ENCODE peak calls at places on chromosome 2, in four cellular contexts. O is hepatocyte; W is CD8-positive, alpha-beta T cell; Z is pancreas. Y is an unnamed sample.

GRCh38 chr2:133489641-133490411 is 78.4 kb downstream of the NCKAP5 start:
- DNase-seq in O (no peak), Z (no peak), W (no peak), Y (no peak)

GRCh38 chr2:96261328-96262003 is 4.3 kb downstream of the TMEM127 start:
- DNase-seq in O (peak; percentile 59), Z (no peak), W (no peak), Y (no peak)

GRCh38 chr2:71611247-71611646 is 157.9 kb downstream of the DYSF start:
- DNase-seq in O (no peak), W (no peak), Z (peak; percentile 1), Y (no peak)

GRCh38 chr2:188326669-188327301 is 35.1 kb downstream of the GULP1 start:
- DNase-seq in Z (peak; percentile 55), O (peak; percentile 73), W (no peak), Y (no peak)

GRCh38 chr2:113012436-113013335 is 7.4 kb downstream of the IL36A start:
- DNase-seq in O (peak; percentile 23), Z (no peak), W (no peak), Y (no peak)

GRCh38 chr2:218263817-218264611 is 3.2 kb downstream of the GPBAR1 start:
- DNase-seq in O (peak; percentile 42), W (no peak), Z (no peak), Y (no peak)

GRCh38 chr2:200308421-200309295 is 2.2 kb downstream of the SPATS2L start:
- DNase-seq in W (no peak), Z (no peak), O (peak; percentile 33), Y (no peak)

GRCh38 chr2:132517386-132517785 is 100.8 kb downstream of the GPR39 start:
- DNase-seq in O (no peak), W (no peak), Z (no peak), Y (no peak)

GRCh38 chr2:100880730-100881129 is 60.8 kb downstream of the NPAS2 start:
- DNase-seq in Z (no peak), W (no peak), O (no peak), Y (no peak)

GRCh38 chr2:54671875-54672586 is 51.4 kb upstream of the EML6 start:
- DNase-seq in O (no peak), Z (no peak), W (no peak), Y (no peak)

GRCh38 chr2:2801458-2801857 is 470.4 kb upstream of the MYT1L start:
- DNase-seq in O (no peak), Z (no peak), W (no peak), Y (no peak)

GRCh38 chr2:12287220-12287751 is 429.4 kb upstream of the TRIB2 start:
- DNase-seq in Z (no peak), W (no peak), O (no peak), Y (no peak)

GRCh38 chr2:238136820-238137537 is 1.5 kb upstream of the KLHL30 start:
- DNase-seq in O (no peak), W (no peak), Z (no peak), Y (no peak)

GRCh38 chr2:131724019-131724418 is 196.3 kb downstream of the CCDC74A start:
- DNase-seq in O (no peak), Z (no peak), W (no peak), Y (no peak)

GRCh38 chr2:132670961-132671781 is 1.2 kb upstream of the LYPD1 start:
- DNase-seq in W (no peak), Z (no peak), O (peak; percentile 37), Y (no peak)

GRCh38 chr2:149885468-149885867 is 297.9 kb upstream of the MMADHC start:
- DNase-seq in Z (no peak), O (no peak), W (no peak), Y (no peak)

DNA sequence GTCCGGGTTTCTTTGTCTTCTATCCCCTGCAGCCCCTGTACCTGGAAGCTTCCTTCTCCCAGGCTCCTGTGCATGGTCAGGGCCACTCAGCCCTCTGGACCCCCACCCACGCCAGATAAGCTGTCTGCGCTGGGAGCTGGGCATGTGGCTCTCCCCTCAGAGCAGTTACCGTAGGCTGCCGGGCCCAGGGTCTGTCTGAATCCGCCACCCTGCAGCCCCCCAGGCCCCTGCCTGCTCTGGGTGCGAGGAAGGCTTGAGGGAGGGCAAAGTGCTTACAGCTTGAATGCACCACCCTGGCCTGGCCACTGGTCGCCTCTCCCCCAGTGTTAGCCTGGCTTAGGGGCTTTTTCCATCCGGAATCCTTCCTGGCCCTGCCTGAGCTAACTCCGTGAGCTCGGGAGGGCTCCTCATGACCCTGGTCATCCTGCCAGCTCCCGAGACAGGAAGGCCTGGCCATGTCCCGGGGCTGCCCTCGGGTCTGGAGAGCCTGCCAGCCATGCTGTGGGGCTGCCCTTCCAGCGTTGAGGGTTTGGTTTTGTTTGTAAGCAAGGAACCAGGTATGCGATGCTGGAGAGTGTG is 50.7 kb downstream of the ODC1 start:
- DNase-seq in W (no peak), Z (no peak), O (no peak), Y (no peak)
- H3K27ac ChIP-seq in W (no peak overlapping the region), Z (no peak overlapping the region), O (no peak overlapping the region), Y (no peak overlapping the region)

GRCh38 chr2:50492452-50492851 is 539.5 kb downstream of the NRXN1 start:
- DNase-seq in O (peak; percentile 78), Z (peak; percentile 25), W (no peak), Y (peak; percentile 51)
- H3K4me3 ChIP-seq in O (no peak overlapping the region), Z (peak overlapping the region; percentile 28), W (no peak overlapping the region), Y (no peak overlapping the region)

DNA sequence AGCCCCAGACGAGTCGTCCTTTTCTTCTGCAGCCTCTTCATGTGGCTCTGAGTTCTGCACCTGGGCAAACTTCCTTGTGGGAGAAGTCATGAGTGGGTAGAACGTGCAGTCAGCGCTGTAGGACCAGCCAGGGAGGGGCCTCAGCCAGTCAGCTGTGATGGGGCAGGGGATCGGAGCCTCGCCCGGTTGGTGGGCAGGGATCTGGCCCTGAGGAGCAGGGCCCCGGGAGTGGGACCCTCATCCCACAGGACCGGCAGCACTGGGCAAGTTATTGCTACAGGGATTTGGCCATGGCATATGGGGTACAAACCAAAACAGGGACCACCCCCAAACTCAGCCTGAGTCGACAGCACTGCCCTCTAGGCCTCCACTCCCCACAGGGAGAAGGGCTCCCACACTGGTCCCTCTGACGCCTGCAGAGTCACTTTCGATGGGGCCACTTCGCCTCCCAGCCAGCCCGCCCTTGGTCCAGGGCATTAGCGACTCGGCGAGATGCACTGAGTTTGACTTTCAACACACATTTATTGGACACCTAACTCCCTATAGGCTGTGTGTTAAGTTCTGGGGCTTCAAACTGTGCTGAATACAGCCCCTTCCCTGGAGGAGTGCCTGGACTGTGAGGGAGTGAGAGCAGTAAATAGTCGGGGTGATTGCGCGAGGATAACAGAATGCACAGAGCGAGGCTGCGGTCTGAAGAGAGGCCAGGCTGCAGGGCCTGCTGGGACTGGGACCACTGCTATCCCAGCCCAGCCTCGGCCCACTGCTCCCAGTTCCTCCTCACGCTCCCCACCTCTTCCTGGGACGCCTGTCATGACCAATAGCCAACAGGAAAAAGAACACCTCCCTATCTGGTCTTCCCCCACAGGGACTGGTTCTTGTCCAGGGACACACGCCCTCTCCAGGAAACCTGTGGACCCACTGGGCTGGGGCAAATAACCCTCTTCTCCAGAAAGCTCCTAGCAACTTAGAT is 55.9 kb downstream of the SDC1 start:
- DNase-seq in Z (no peak), W (no peak), O (no peak), Y (no peak)
- H3K27ac ChIP-seq in Z (no peak overlapping the region), W (no peak overlapping the region), O (no peak overlapping the region), Y (no peak overlapping the region)

DNA sequence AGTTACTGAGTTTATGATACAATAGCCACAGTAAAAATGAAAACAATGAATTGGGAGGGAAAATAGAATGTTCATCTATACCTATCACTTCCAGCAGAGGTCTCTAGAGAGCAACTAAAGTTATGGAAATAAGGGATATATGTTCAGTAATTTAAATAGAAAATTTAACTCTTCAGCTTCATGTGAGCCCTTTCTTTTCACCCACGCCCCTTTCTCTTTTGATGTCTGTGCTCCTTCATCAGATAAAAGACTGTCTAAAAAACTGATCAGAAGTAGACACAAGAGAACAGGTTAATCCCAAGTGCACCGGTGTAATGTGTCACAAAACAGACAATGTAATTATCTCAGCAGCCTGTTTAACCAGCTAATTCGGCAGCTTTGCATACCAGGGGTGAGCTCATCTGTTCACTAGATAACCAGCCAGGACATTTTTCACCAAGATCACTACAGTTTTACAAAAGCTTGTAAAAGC is 238.5 kb upstream of the ERBB4 start:
- DNase-seq in Z (no peak), O (peak; percentile 53), W (no peak), Y (peak; percentile 72)
- H3K4me3 ChIP-seq in Z (no peak overlapping the region), O (no peak overlapping the region), W (no peak overlapping the region), Y (peak overlapping the region; percentile 65)

GRCh38 chr2:31889044-31889443 is 121.8 kb downstream of the MEMO1 start:
- DNase-seq in Z (no peak), W (no peak), O (no peak), Y (no peak)
- H3K27ac ChIP-seq in Z (no peak overlapping the region), W (no peak overlapping the region), O (no peak overlapping the region), Y (no peak overlapping the region)

GRCh38 chr2:239251971-239252370 is 148.8 kb downstream of the HDAC4 start:
- DNase-seq in O (no peak), W (no peak), Z (no peak), Y (no peak)

GRCh38 chr2:239253705-239254104 is 147.1 kb downstream of the HDAC4 start:
- DNase-seq in O (no peak), Z (no peak), W (no peak), Y (no peak)

GRCh38 chr2:239253264-239253663 is 147.6 kb downstream of the HDAC4 start:
- DNase-seq in O (no peak), Z (no peak), W (no peak), Y (no peak)

GRCh38 chr2:239250216-239251071 is 150.4 kb downstream of the HDAC4 start:
- DNase-seq in W (no peak), O (no peak), Z (no peak), Y (no peak)

GRCh38 chr2:239252433-239253200 is 148.2 kb downstream of the HDAC4 start:
- DNase-seq in Z (no peak), W (no peak), O (no peak), Y (no peak)
- H3K4me3 ChIP-seq in Z (no peak overlapping the region), W (peak overlapping the region; percentile 16), O (no peak overlapping the region), Y (no peak overlapping the region)

DNA sequence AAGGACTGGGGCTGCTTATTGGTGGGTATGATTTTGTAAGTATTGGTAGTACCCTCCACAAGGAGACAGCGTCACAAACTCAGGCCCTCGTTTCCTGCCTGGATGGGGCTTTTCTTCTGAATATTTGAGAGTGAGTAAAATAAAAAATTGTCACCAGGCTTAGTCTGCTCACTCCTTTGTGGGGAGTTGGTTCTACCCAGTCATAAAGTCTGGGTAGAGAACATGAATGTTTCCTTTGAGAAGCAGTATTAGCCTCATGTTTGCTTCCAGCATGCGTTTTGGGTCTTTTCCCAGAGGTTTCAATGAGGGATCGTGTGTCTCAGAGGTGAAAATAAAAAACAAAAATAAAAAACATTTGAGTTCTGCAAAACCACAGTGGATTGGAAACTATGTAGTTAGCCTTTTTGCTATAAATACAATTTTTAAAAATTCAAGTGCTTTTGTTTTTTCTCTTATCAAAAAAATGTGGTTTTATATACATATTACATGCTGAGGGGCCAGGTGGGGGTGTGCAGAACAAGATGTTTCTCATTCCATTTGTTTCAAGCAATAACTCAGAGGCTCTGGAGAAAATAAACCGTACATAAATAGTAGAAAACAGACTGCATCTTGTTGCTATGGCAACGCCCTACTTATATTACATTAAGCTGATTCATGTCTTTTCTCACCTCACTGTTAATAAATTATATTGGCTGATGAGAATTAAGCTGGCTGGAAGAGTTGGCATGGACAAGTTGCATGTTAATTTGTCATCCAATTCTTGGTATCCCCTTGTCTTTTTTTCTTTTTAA is 225.4 kb upstream of the FBXO11 start:
- DNase-seq in O (peak; percentile 81), Z (no peak), W (no peak), Y (peak; percentile 46)
- H3K27ac ChIP-seq in O (peak overlapping the region; percentile 74), Z (no peak overlapping the region), W (no peak overlapping the region), Y (no peak overlapping the region)

DNA sequence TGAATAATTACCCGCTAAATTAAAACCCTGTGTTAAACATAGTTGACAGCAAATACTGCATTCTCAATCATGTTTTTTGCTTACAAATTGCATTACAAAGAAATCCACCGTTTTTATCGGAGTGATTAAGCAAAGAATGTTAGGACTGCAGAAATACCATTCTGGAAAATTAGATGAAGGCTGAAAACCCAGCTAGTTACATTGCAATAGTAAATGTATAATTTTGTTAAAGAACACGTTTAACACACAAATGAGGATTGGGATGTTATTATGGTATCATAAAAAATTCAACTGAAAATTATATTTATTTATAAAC is 12.3 kb upstream of the GBX2 start:
- DNase-seq in W (no peak), O (no peak), Z (no peak), Y (no peak)
- H3K4me3 ChIP-seq in W (no peak overlapping the region), O (no peak overlapping the region), Z (no peak overlapping the region), Y (no peak overlapping the region)